ENCODE peak calls at places on chromosomes 2 and 18, in four cellular contexts. One of them, this sample, is unnamed.
A peak's percentile ranks its signal among the peaks of the same experiment; 100 is the strongest.

GRCh38 chr2:99484205-99484604 is 5.6 kb downstream of the REV1 start:
- DNase-seq in cardiac muscle cell: no peak
- DNase-seq in effector memory CD4-positive, alpha-beta T cell: no peak
- DNase-seq in small intestine: no peak
- DNase-seq in this sample: no peak

GRCh38 chr2:200252661-200253067 is 53.8 kb upstream of the SPATS2L start:
- DNase-seq in cardiac muscle cell: no peak
- DNase-seq in effector memory CD4-positive, alpha-beta T cell: no peak
- DNase-seq in small intestine: no peak
- DNase-seq in this sample: no peak

GRCh38 chr2:205858781-205859478 is 176.6 kb downstream of the NRP2 start:
- DNase-seq in cardiac muscle cell: no peak
- DNase-seq in small intestine: peak; percentile 60
- DNase-seq in effector memory CD4-positive, alpha-beta T cell: no peak
- DNase-seq in this sample: peak; percentile 22

GRCh38 chr2:172278642-172279041 is 148.7 kb upstream of the ITGA6 start:
- DNase-seq in cardiac muscle cell: no peak
- DNase-seq in small intestine: no peak
- DNase-seq in effector memory CD4-positive, alpha-beta T cell: no peak
- DNase-seq in this sample: no peak

GRCh38 chr2:102780467-102780866 is 18.6 kb downstream of the TMEM182 start:
- DNase-seq in effector memory CD4-positive, alpha-beta T cell: no peak
- DNase-seq in cardiac muscle cell: no peak
- DNase-seq in small intestine: peak; percentile 9
- DNase-seq in this sample: no peak

GRCh38 chr2:75077909-75078308 is 119.5 kb downstream of the POLE4 start:
- DNase-seq in small intestine: no peak
- DNase-seq in cardiac muscle cell: no peak
- DNase-seq in effector memory CD4-positive, alpha-beta T cell: no peak
- DNase-seq in this sample: no peak

GRCh38 chr2:46335966-46336436 is 38.8 kb downstream of the EPAS1 start:
- DNase-seq in small intestine: peak; percentile 91
- DNase-seq in cardiac muscle cell: no peak
- DNase-seq in effector memory CD4-positive, alpha-beta T cell: no peak
- DNase-seq in this sample: no peak

GRCh38 chr2:31442376-31442775 is 27.8 kb upstream of the XDH start:
- DNase-seq in effector memory CD4-positive, alpha-beta T cell: no peak
- DNase-seq in cardiac muscle cell: no peak
- DNase-seq in small intestine: no peak
- DNase-seq in this sample: no peak

GRCh38 chr18:62957885-62958472 is 242.6 kb downstream of the PHLPP1 start:
- DNase-seq in cardiac muscle cell: peak; percentile 47
- DNase-seq in small intestine: peak; percentile 47
- DNase-seq in effector memory CD4-positive, alpha-beta T cell: no peak
- DNase-seq in this sample: no peak

GRCh38 chr2:100381240-100381639 is 36.2 kb downstream of the CHST10 start:
- DNase-seq in small intestine: peak; percentile 70
- DNase-seq in effector memory CD4-positive, alpha-beta T cell: peak; percentile 40
- DNase-seq in cardiac muscle cell: peak; percentile 87
- DNase-seq in this sample: peak; percentile 64

GRCh38 chr18:470661-471501 is 29.6 kb downstream of the COLEC12 start:
- DNase-seq in cardiac muscle cell: no peak
- DNase-seq in small intestine: no peak
- DNase-seq in effector memory CD4-positive, alpha-beta T cell: no peak
- DNase-seq in this sample: no peak

GRCh38 chr18:12076424-12077140 is 17.1 kb upstream of the ANKRD62 start:
- DNase-seq in small intestine: no peak
- DNase-seq in effector memory CD4-positive, alpha-beta T cell: no peak
- DNase-seq in cardiac muscle cell: peak; percentile 74
- DNase-seq in this sample: no peak

GRCh38 chr2:128366746-128367511 is 48.3 kb upstream of the HS6ST1 start:
- DNase-seq in small intestine: no peak
- DNase-seq in effector memory CD4-positive, alpha-beta T cell: no peak
- DNase-seq in cardiac muscle cell: no peak
- DNase-seq in this sample: no peak

GRCh38 chr2:151782378-151783132 is 45.7 kb downstream of the ARL5A start:
- DNase-seq in cardiac muscle cell: no peak
- DNase-seq in effector memory CD4-positive, alpha-beta T cell: no peak
- DNase-seq in small intestine: no peak
- DNase-seq in this sample: no peak
- H3K4me1 ChIP-seq in cardiac muscle cell: no peaks in the 10 kb centered on the region
- H3K4me1 ChIP-seq in effector memory CD4-positive, alpha-beta T cell: no peaks in the 10 kb centered on the region
- H3K4me1 ChIP-seq in small intestine: no peaks in the 10 kb centered on the region
- H3K4me1 ChIP-seq in this sample: no peaks in the 10 kb centered on the region

GRCh38 chr2:54577944-54578667 is 122.0 kb downstream of the SPTBN1 start:
- DNase-seq in small intestine: no peak
- DNase-seq in effector memory CD4-positive, alpha-beta T cell: no peak
- DNase-seq in cardiac muscle cell: no peak
- DNase-seq in this sample: no peak

GRCh38 chr2:54579682-54580349 is 123.7 kb downstream of the SPTBN1 start:
- DNase-seq in effector memory CD4-positive, alpha-beta T cell: no peak
- DNase-seq in cardiac muscle cell: no peak
- DNase-seq in small intestine: peak; percentile 83
- DNase-seq in this sample: no peak

GRCh38 chr2:54578668-54579045 is 122.5 kb downstream of the SPTBN1 start:
- DNase-seq in small intestine: no peak
- DNase-seq in effector memory CD4-positive, alpha-beta T cell: no peak
- DNase-seq in cardiac muscle cell: no peak
- DNase-seq in this sample: no peak

GRCh38 chr2:54577035-54577434 is 120.9 kb downstream of the SPTBN1 start:
- DNase-seq in effector memory CD4-positive, alpha-beta T cell: no peak
- DNase-seq in small intestine: peak; percentile 81
- DNase-seq in cardiac muscle cell: no peak
- DNase-seq in this sample: no peak

GRCh38 chr2:54579061-54579681 is 123.0 kb downstream of the SPTBN1 start:
- DNase-seq in effector memory CD4-positive, alpha-beta T cell: no peak
- DNase-seq in small intestine: no peak
- DNase-seq in cardiac muscle cell: no peak
- DNase-seq in this sample: no peak
- H3K27ac ChIP-seq in effector memory CD4-positive, alpha-beta T cell: peak overlapping the region; percentile 78
- H3K27ac ChIP-seq in small intestine: peak overlapping the region; percentile 89
- H3K27ac ChIP-seq in cardiac muscle cell: no peak overlapping the region
- H3K27ac ChIP-seq in this sample: no peak overlapping the region

DNA sequence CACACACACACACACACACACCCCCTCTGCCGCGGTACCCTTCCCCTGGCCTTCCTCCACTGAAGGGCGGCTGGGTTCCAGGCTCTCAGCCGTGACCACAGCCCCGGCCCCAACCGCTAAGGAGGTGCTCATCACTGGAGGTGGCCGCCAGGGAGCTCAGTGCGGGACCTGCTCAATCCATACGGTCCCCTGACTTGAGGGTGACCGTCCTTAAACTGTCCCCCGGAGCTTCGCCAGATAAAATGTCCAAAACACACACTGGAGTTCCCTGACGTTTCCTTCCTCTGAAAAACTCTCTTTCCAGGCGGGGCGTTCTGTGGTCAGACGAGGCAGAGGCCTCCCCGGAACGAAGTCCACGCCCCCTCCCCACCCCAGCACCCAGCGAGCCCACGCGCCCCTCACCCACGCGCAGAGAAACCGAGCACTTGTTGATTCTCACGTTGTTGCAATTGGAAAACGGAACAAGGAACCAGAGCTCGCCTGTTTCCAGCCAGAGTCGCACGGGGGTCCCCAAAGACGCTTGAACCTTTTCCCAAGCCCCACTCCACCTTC is 1.4 kb downstream of the MBP start:
- DNase-seq in small intestine: peak; percentile 40
- DNase-seq in cardiac muscle cell: no peak
- DNase-seq in effector memory CD4-positive, alpha-beta T cell: no peak
- DNase-seq in this sample: peak; percentile 44
- H3K4me1 ChIP-seq in small intestine: peaks cover 9% of the 10 kb centered on the region
- H3K4me1 ChIP-seq in cardiac muscle cell: peaks cover 4% of the 10 kb centered on the region
- H3K4me1 ChIP-seq in effector memory CD4-positive, alpha-beta T cell: peaks cover 46% of the 10 kb centered on the region
- H3K4me1 ChIP-seq in this sample: peaks cover 52% of the 10 kb centered on the region

GRCh38 chr2:134407154-134407890 is 153.4 kb downstream of the MGAT5 start:
- DNase-seq in cardiac muscle cell: no peak
- DNase-seq in effector memory CD4-positive, alpha-beta T cell: no peak
- DNase-seq in small intestine: no peak
- DNase-seq in this sample: no peak
- H3K27ac ChIP-seq in cardiac muscle cell: no peak overlapping the region
- H3K27ac ChIP-seq in effector memory CD4-positive, alpha-beta T cell: no peak overlapping the region
- H3K27ac ChIP-seq in small intestine: no peak overlapping the region
- H3K27ac ChIP-seq in this sample: no peak overlapping the region

DNA sequence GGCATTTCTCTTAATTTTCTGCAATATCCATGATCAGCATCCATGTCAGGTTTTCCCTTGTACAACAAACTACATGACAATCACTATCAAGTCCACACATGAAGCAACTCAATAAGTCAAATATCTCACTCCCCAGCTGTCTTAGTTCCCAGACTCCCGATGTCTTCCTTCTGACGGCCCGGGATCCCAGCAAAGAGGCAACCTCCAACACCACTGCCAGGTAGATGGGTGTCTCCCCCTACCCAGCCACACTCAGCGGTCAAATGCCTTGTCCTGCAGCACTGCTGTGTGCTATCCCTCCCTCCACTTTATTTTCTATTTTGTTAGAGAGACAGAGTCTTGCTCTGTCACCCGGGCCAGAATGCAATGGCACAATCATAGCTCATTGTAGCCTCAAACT is 23.3 kb downstream of the TRABD2A start:
- DNase-seq in effector memory CD4-positive, alpha-beta T cell: no peak
- DNase-seq in cardiac muscle cell: no peak
- DNase-seq in small intestine: no peak
- DNase-seq in this sample: no peak
- H3K4me1 ChIP-seq in effector memory CD4-positive, alpha-beta T cell: peaks cover 82% of the 10 kb centered on the region
- H3K4me1 ChIP-seq in cardiac muscle cell: no peaks in the 10 kb centered on the region
- H3K4me1 ChIP-seq in small intestine: no peaks in the 10 kb centered on the region
- H3K4me1 ChIP-seq in this sample: no peaks in the 10 kb centered on the region

DNA sequence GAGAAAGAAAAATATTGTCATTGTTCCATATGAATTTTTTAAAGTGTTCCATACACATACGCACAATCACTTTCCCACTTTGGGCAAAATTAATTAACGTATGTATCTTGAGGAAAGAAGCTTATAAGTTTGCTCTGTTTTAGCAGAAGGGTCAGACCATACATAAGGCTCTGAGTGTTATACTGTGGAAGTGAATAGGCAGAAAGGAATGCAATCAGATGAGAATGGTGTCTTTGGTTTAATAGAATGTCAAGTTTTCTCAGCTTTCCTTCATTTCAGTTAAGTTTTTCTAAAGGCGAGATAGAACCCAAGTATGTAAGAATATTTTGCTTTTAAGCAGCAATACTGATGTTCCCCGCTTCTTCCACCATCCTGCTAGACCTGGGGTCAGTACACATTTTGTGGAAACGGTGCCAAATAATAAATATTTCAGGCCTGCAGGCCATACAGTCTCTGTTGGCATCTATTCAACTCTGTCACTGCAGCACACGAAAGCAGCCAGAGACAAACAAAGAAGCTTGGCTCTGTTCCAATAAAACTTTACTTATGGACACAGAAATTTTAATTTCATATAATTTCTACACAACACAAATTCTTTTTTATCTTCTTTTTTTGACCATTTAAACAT is 100.6 kb downstream of the UPP2 start:
- DNase-seq in effector memory CD4-positive, alpha-beta T cell: no peak
- DNase-seq in small intestine: no peak
- DNase-seq in cardiac muscle cell: no peak
- DNase-seq in this sample: no peak
- H3K27ac ChIP-seq in effector memory CD4-positive, alpha-beta T cell: no peak overlapping the region
- H3K27ac ChIP-seq in small intestine: no peak overlapping the region
- H3K27ac ChIP-seq in cardiac muscle cell: no peak overlapping the region
- H3K27ac ChIP-seq in this sample: no peak overlapping the region

DNA sequence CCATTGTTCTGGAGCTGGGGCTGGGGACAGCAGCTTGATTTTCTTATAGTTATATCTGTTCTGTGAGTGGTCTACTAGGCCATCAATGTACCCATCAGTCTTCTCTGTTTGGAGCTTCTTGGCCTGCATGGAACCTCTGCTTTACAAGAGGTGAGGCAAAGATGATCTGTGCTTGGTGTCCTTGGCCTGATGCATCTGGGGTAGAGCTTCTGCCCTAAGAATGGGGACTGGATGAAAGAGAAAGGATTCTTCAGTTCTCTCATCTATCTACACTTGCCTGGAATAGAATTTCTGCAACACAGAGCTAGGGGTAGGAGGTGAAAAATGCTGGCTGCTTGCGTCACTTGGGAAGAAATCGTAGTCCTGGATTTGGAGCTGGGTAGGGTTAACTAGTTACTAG is 46.2 kb downstream of the ACSL3 start:
- DNase-seq in small intestine: no peak
- DNase-seq in effector memory CD4-positive, alpha-beta T cell: no peak
- DNase-seq in cardiac muscle cell: no peak
- DNase-seq in this sample: no peak
- H3K4me1 ChIP-seq in small intestine: no peaks in the 10 kb centered on the region
- H3K4me1 ChIP-seq in effector memory CD4-positive, alpha-beta T cell: no peaks in the 10 kb centered on the region
- H3K4me1 ChIP-seq in cardiac muscle cell: peaks cover 39% of the 10 kb centered on the region
- H3K4me1 ChIP-seq in this sample: no peaks in the 10 kb centered on the region